ENCODE peak calls at places on chromosome X, in ten cellular contexts. T is NCI-H748 treated with DMSO at 0.1 percent for 48 hours, L is ureter, P is GM23248, C is EH, W is GM18507, F is body of pancreas, G is psoas muscle, R is choroid plexus epithelial cell, A is kidney tubule cell. S is an unnamed sample.

GRCh38 chrX:41824551-41824950 is 98.8 kb downstream of the CASK start:
- DNase-seq in T (no peak), L (no peak), P (peak; percentile 65), C (peak; percentile 75), W (no peak), F (no peak), G (no peak), R (peak; percentile 47), A (peak; percentile 48), S (no peak)

GRCh38 chrX:17494231-17494630 is 119.2 kb downstream of the NHS start:
- DNase-seq in T (no peak), L (no peak), P (no peak), C (peak; percentile 18), W (no peak), F (no peak), G (no peak), R (no peak), A (no peak), S (no peak)

GRCh38 chrX:80816051-80816450 is 6.4 kb upstream of the BRWD3 start:
- DNase-seq in T (no peak), L (no peak), P (no peak), C (no peak), W (no peak), F (no peak), G (no peak), R (no peak), A (no peak), S (no peak)

GRCh38 chrX:154541896-154542722 is 4.5 kb downstream of the G6PD start:
- DNase-seq in T (no peak), L (peak; percentile 81), P (peak; percentile 79), C (peak; percentile 95), W (no peak), F (peak; percentile 58), G (peak; percentile 83), R (peak; percentile 91), A (peak; percentile 84), S (peak; percentile 81)

GRCh38 chrX:18146954-18147353 is 73.7 kb downstream of the BEND2 start:
- DNase-seq in T (no peak), L (no peak), P (peak; percentile 29), C (peak; percentile 14), W (no peak), F (peak; percentile 8), G (no peak), R (peak; percentile 6), A (peak; percentile 32), S (peak; percentile 62)

GRCh38 chrX:116009348-116009747 is 161.2 kb upstream of the AGTR2 start:
- DNase-seq in T (no peak), L (no peak), P (no peak), C (no peak), W (no peak), F (no peak), G (no peak), R (no peak), A (no peak), S (no peak)

GRCh38 chrX:107691024-107691448 is 62.7 kb downstream of the PRPS1 start:
- DNase-seq in T (no peak), L (no peak), P (no peak), C (no peak), W (no peak), F (no peak), G (no peak), R (peak; percentile 42), A (no peak), S (no peak)

GRCh38 chrX:151753313-151754041 is 18.9 kb downstream of the CNGA2 start:
- DNase-seq in T (peak; percentile 7), L (peak; percentile 61), P (peak; percentile 84), C (peak; percentile 56), W (peak; percentile 8), F (peak; percentile 54), G (peak; percentile 37), R (peak; percentile 74), A (peak; percentile 45), S (peak; percentile 59)

GRCh38 chrX:19849433-19850190 is 37.8 kb downstream of the SH3KBP1 start:
- DNase-seq in T (no peak), L (no peak), P (no peak), C (no peak), W (no peak), F (no peak), G (no peak), R (peak; percentile 29), A (no peak), S (no peak)

GRCh38 chrX:39856472-39857121 is 241.2 kb downstream of the BCOR start:
- DNase-seq in T (no peak), L (no peak), P (no peak), C (no peak), W (no peak), F (no peak), G (no peak), R (no peak), A (no peak), S (peak; percentile 57)

GRCh38 chrX:109862386-109862910 is 129.4 kb upstream of the ACSL4 start:
- DNase-seq in T (no peak), L (no peak), P (no peak), C (peak; percentile 61), W (no peak), F (no peak), G (no peak), R (no peak), A (no peak), S (peak; percentile 3)

GRCh38 chrX:30735839-30736238 is 82.6 kb downstream of the GK start:
- DNase-seq in T (no peak), L (peak; percentile 59), P (peak; percentile 52), C (peak; percentile 64), W (peak; percentile 4), F (peak; percentile 31), G (peak; percentile 22), R (peak; percentile 74), A (peak; percentile 66), S (peak; percentile 76)